ENCODE peak calls at places on chromosomes 7 and 10, in six cellular contexts. L is memory B cell; D is HuH-7.5; F is activated CD4-positive, alpha-beta T cell treated with anti-CD3 and anti-CD28 coated beads for 36 hours; T is NCI-H1105; K is stimulated activated CD4-positive, alpha-beta T cell treated with anti-CD3 and anti-CD28 coated beads, Interleukin-4, amount 100 ng/mL, for 1 hour. J is an unnamed sample.

GRCh38 chr10:123994417-123995081 is 98.8 kb downstream of the CHST15 start:
- DNase-seq in L (peak), D (peak), F (peak), T (peak), K (peak), J (peak)

GRCh38 chr7:41145656-41146055 is 557.2 kb downstream of the INHBA start:
- DNase-seq in L (no peak), D (no peak), F (no peak), T (no peak), K (no peak), J (no peak)

GRCh38 chr10:4763513-4763912 is 62.5 kb upstream of the AKR1E2 start:
- DNase-seq in L (no peak), D (no peak), F (no peak), T (no peak), K (no peak), J (no peak)

GRCh38 chr7:139482122-139482521 is 1.4 kb downstream of the KLRG2 start:
- DNase-seq in L (no peak), D (no peak), F (no peak), T (no peak), K (no peak), J (no peak)

GRCh38 chr7:149721084-149721601 is 52.2 kb downstream of the ZNF467 start:
- DNase-seq in L (no peak), D (no peak), F (no peak), T (no peak), K (no peak), J (no peak)

GRCh38 chr7:5420108-5420840 is 3.4 kb downstream of the TNRC18 start:
- DNase-seq in L (peak), D (peak), F (peak), T (no peak), K (no peak), J (peak)

GRCh38 chr10:64396105-64396504 is 874.9 kb downstream of the REEP3 start:
- DNase-seq in L (no peak), D (no peak), F (no peak), T (no peak), K (no peak), J (no peak)

GRCh38 chr7:44665531-44666213 is 59.2 kb downstream of the OGDH start:
- DNase-seq in L (no peak), D (no peak), F (no peak), T (no peak), K (no peak), J (no peak)

GRCh38 chr7:130492519-130493274 is 812 bp downstream of the MEST start:
- DNase-seq in L (no peak), D (no peak), F (peak), T (no peak), K (no peak), J (no peak)

GRCh38 chr10:122113161-122113944 is 124.4 kb downstream of the TACC2 start:
- DNase-seq in L (no peak), D (peak), F (peak), T (no peak), K (no peak), J (no peak)

GRCh38 chr7:16529697-16530096 is 3.1 kb downstream of the LRRC72 start:
- DNase-seq in L (no peak), D (no peak), F (no peak), T (no peak), K (no peak), J (no peak)

GRCh38 chr10:35336921-35337741 is 822 bp downstream of the CCNY start:
- DNase-seq in L (peak), D (no peak), F (peak), T (peak), K (peak), J (peak)

GRCh38 chr10:5964736-5965135 is 12.6 kb downstream of the IL15RA start:
- DNase-seq in L (no peak), D (no peak), F (no peak), T (no peak), K (no peak), J (no peak)

GRCh38 chr10:96532523-96532922 is 18.8 kb upstream of the TLL2 start:
- DNase-seq in L (no peak), D (no peak), F (no peak), T (no peak), K (no peak), J (no peak)